ENCODE peak calls at places on chromosome 17, in nine cellular contexts. A is right atrium auricular region, X is tibial nerve, C is PC-3, D is left lung, T is suprapubic skin, B is AG04450, R is GM23338, S is sigmoid colon. I is an unnamed sample. For H3K27me3, the result is how much of the 10 kb centered on the place peaks cover.

GRCh38 chr17:79986441-79987186 is 49.1 kb downstream of the TBC1D16 start:
- DNase-seq in R (no peak), C (no peak), T (no peak), D (no peak), B (no peak), A (no peak), S (peak), X (no peak), I (no peak)

GRCh38 chr17:79036181-79036580 is 12.2 kb downstream of the C1QTNF1 start:
- DNase-seq in X (no peak), D (no peak), A (no peak), R (no peak), C (no peak), S (peak), T (no peak), B (no peak), I (no peak)

GRCh38 chr17:62614142-62614541 is 13.3 kb upstream of the MRC2 start:
- DNase-seq in X (no peak), B (peak), R (no peak), T (no peak), A (no peak), S (no peak), D (no peak), C (peak), I (no peak)

GRCh38 chr17:73722163-73722562 is 77.9 kb upstream of the SDK2 start:
- DNase-seq in B (no peak), D (no peak), X (no peak), A (no peak), C (no peak), S (no peak), T (no peak), R (no peak), I (no peak)

GRCh38 chr17:75897076-75898019 is 597 bp upstream of the TRIM65 start:
- DNase-seq in D (no peak), X (no peak), S (peak), B (no peak), C (no peak), A (no peak), T (no peak), R (peak), I (no peak)

GRCh38 chr17:69503711-69504110 is 89.2 kb downstream of the MAP2K6 start:
- DNase-seq in X (no peak), S (no peak), R (no peak), T (no peak), C (no peak), B (no peak), A (no peak), D (no peak), I (peak)

GRCh38 chr17:43940630-43941029 is 1.6 kb downstream of the PPY start:
- DNase-seq in S (no peak), X (no peak), T (no peak), C (peak), R (peak), B (no peak), D (no peak), A (no peak), I (no peak)

GRCh38 chr17:16129441-16129840 is 85.9 kb downstream of the NCOR1 start:
- DNase-seq in C (no peak), D (no peak), X (no peak), B (no peak), T (no peak), S (no peak), A (no peak), R (no peak), I (no peak)

GRCh38 chr17:49984283-49984682 is 10.7 kb downstream of the DLX3 start:
- DNase-seq in S (no peak), T (no peak), D (no peak), X (no peak), A (no peak), C (no peak), B (no peak), R (peak), I (no peak)

GRCh38 chr17:80941743-80942211 is 49.9 kb upstream of the CHMP6 start:
- DNase-seq in D (peak), T (no peak), C (no peak), B (no peak), R (no peak), S (peak), X (no peak), A (no peak), I (no peak)

GRCh38 chr17:80552523-80552922 is 7.9 kb downstream of the RPTOR start:
- DNase-seq in T (no peak), D (no peak), C (no peak), A (no peak), X (no peak), S (no peak), B (no peak), R (no peak), I (no peak)

GRCh38 chr17:40122944-40123810 is 1.4 kb downstream of the MSL1 start:
- DNase-seq in C (peak), R (peak), A (no peak), T (no peak), B (no peak), X (no peak), D (peak), S (no peak), I (peak)

GRCh38 chr17:79991924-79992656 is 43.6 kb downstream of the TBC1D16 start:
- DNase-seq in T (no peak), A (no peak), X (no peak), B (no peak), C (peak), S (no peak), R (peak), D (no peak), I (no peak)

GRCh38 chr17:35795007-35795870 is at the start of gene MMP28:
- DNase-seq in B (no peak), A (no peak), C (peak), T (peak), S (no peak), D (no peak), X (no peak), R (peak), I (no peak)

GRCh38 chr17:18252160-18252559 is 6.4 kb downstream of the FLII start:
- DNase-seq in R (no peak), B (no peak), C (no peak), X (no peak), S (no peak), A (no peak), D (no peak), T (no peak), I (no peak)

GRCh38 chr17:5364156-5364555 is 55.3 kb downstream of the NUP88 start:
- DNase-seq in X (no peak), A (no peak), D (no peak), C (no peak), S (no peak), B (peak), T (no peak), R (no peak), I (no peak)

GRCh38 chr17:79954281-79955166 is 81.1 kb downstream of the TBC1D16 start:
- DNase-seq in R (no peak), S (peak), C (no peak), T (peak), A (no peak), D (no peak), X (no peak), B (no peak), I (no peak)

GRCh38 chr17:4558311-4558972 is 1.9 kb downstream of the GGT6 start:
- DNase-seq in B (no peak), T (no peak), X (no peak), C (no peak), R (no peak), D (no peak), A (no peak), S (no peak), I (no peak)

GRCh38 chr17:43669971-43670644 is 8.4 kb upstream of the MEOX1 start:
- DNase-seq in T (no peak), D (no peak), R (peak), X (no peak), S (no peak), C (peak), B (no peak), A (no peak), I (no peak)

GRCh38 chr17:65696739-65697394 is 135.4 kb upstream of the AXIN2 start:
- DNase-seq in C (peak), T (no peak), B (no peak), X (no peak), A (no peak), S (no peak), R (no peak), D (no peak), I (no peak)

GRCh38 chr17:56737741-56738161 is 96.0 kb downstream of the C17orf67 start:
- DNase-seq in C (no peak), T (no peak), R (no peak), A (no peak), X (no peak), S (no peak), B (peak), D (no peak), I (no peak)

GRCh38 chr17:40518401-40519088 is 17.1 kb upstream of the TNS4 start:
- DNase-seq in X (no peak), R (peak), S (no peak), B (no peak), A (no peak), D (peak), C (peak), T (peak), I (no peak)

GRCh38 chr17:80105762-80106161 is 4.4 kb downstream of the GAA start:
- DNase-seq in T (no peak), S (peak), A (no peak), R (no peak), D (peak), B (no peak), C (no peak), X (no peak), I (no peak)

GRCh38 chr17:40857535-40857934 is 9.5 kb downstream of the KRT12 start:
- DNase-seq in A (no peak), B (no peak), X (no peak), C (no peak), S (no peak), D (no peak), R (no peak), T (no peak), I (no peak)

GRCh38 chr17:16474012-16474725 is 17.8 kb downstream of the LRRC75A start:
- DNase-seq in X (no peak), S (no peak), A (no peak), R (peak), C (no peak), T (no peak), D (no peak), B (no peak), I (no peak)

GRCh38 chr17:27868565-27868964 is 24.6 kb downstream of the LYRM9 start:
- DNase-seq in X (no peak), B (no peak), S (no peak), C (no peak), D (no peak), R (no peak), T (no peak), A (no peak), I (no peak)

GRCh38 chr17:13106171-13106570 is 88.3 kb upstream of the ELAC2 start:
- DNase-seq in C (no peak), B (no peak), R (no peak), T (no peak), A (no peak), S (no peak), D (no peak), X (no peak), I (no peak)

GRCh38 chr17:65278050-65278819 is 141.1 kb downstream of the RGS9 start:
- DNase-seq in D (no peak), X (no peak), R (peak), B (no peak), C (peak), A (peak), S (no peak), T (no peak), I (no peak)

GRCh38 chr17:32912218-32912897 is 15.6 kb upstream of the TMEM98 start:
- DNase-seq in C (peak), B (peak), S (peak), X (no peak), A (peak), R (peak), T (peak), D (peak), I (no peak)

GRCh38 chr17:72515291-72516065 is 394.7 kb downstream of the SOX9 start:
- DNase-seq in X (no peak), D (no peak), T (no peak), B (no peak), R (no peak), S (no peak), C (no peak), A (no peak), I (peak)

GRCh38 chr17:60396412-60396811 is 4.5 kb upstream of the USP32 start:
- DNase-seq in D (no peak), X (no peak), T (no peak), A (no peak), R (no peak), C (no peak), B (no peak), S (no peak), I (no peak)

GRCh38 chr17:33983824-33984574 is 271.1 kb upstream of the CCL2 start:
- DNase-seq in C (no peak), R (no peak), S (no peak), D (no peak), B (no peak), X (no peak), A (peak), T (no peak), I (no peak)

GRCh38 chr17:75315541-75316243 is 26.5 kb upstream of the SLC25A19 start:
- DNase-seq in B (no peak), D (no peak), T (no peak), X (no peak), C (no peak), R (no peak), S (no peak), A (no peak), I (peak)

GRCh38 chr17:50863221-50863843 is 2.8 kb downstream of the TOB1 start:
- DNase-seq in D (peak), T (no peak), R (peak), S (peak), B (no peak), A (no peak), C (peak), X (no peak), I (no peak)

GRCh38 chr17:74677558-74678466 is 34.9 kb downstream of the CD300LF start:
- DNase-seq in X (peak), A (peak), T (no peak), C (peak), D (no peak), S (no peak), R (peak), B (no peak), I (no peak)

GRCh38 chr17:68600123-68600880 is 865 bp downstream of the FAM20A start:
- DNase-seq in S (no peak), R (peak), A (no peak), D (peak), X (no peak), C (no peak), B (no peak), T (peak), I (peak)

GRCh38 chr17:10120749-10121148 is 77.7 kb downstream of the GAS7 start:
- DNase-seq in D (no peak), C (no peak), B (no peak), T (no peak), R (no peak), S (peak), X (no peak), A (no peak), I (no peak)

GRCh38 chr17:2412561-2413021 is 11.7 kb upstream of the MNT start:
- DNase-seq in X (no peak), C (no peak), S (peak), T (peak), R (peak), A (no peak), D (no peak), B (no peak), I (no peak)

GRCh38 chr17:67364847-67365761 is 1.3 kb downstream of the PSMD12 start:
- DNase-seq in X (no peak), D (no peak), B (no peak), R (no peak), S (no peak), C (peak), A (no peak), T (no peak), I (no peak)

GRCh38 chr17:67358612-67359011 is 7.8 kb downstream of the PSMD12 start:
- DNase-seq in R (no peak), D (no peak), T (no peak), S (no peak), C (no peak), A (no peak), X (no peak), B (no peak), I (no peak)

GRCh38 chr17:67359960-67360817 is 6.2 kb downstream of the PSMD12 start:
- DNase-seq in X (no peak), C (peak), T (no peak), B (no peak), R (peak), A (no peak), S (no peak), D (no peak), I (no peak)

GRCh38 chr17:67360880-67361279 is 5.5 kb downstream of the PSMD12 start:
- DNase-seq in X (no peak), T (no peak), A (no peak), D (no peak), C (no peak), B (no peak), S (no peak), R (no peak), I (no peak)

DNA sequence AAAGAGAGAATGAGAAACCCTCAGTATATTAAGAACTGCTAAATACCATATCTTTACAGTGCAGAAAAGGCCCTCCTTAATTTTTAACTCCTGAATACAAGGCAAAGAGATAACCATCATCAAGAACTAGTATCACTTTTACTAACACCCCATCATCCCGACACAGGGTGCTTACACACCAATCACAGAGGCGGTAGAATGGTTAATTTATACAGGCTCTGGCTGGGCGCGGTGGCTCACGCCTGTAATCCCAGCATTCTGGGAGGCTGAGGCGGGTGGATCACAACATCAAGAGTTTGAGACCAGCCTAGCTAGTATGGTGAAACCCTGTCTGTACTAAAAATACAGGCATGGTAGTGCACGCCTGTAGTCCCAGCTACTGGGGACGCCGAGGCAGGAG is 4.2 kb downstream of the PSMD12 start:
- DNase-seq in B (no peak), D (no peak), S (no peak), A (no peak), C (no peak), X (no peak), T (no peak), R (no peak), I (no peak)
- H3K4me3 ChIP-seq in B (no peak), D (no peak), S (no peak), A (no peak), C (no peak), X (no peak), T (no peak), R (no peak), I (no peak)

GRCh38 chr17:44967907-44968224 is 237 bp downstream of the C1QL1 start:
- DNase-seq in B (no peak), S (no peak), T (no peak), D (no peak), C (no peak), X (no peak), R (no peak), A (no peak), I (no peak)
- H3K27me3 ChIP-seq in B (under half), S (under half), T (half or more), D (half or more), C (under half), X (under half), R (half or more), A (under half), I (under half)

DNA sequence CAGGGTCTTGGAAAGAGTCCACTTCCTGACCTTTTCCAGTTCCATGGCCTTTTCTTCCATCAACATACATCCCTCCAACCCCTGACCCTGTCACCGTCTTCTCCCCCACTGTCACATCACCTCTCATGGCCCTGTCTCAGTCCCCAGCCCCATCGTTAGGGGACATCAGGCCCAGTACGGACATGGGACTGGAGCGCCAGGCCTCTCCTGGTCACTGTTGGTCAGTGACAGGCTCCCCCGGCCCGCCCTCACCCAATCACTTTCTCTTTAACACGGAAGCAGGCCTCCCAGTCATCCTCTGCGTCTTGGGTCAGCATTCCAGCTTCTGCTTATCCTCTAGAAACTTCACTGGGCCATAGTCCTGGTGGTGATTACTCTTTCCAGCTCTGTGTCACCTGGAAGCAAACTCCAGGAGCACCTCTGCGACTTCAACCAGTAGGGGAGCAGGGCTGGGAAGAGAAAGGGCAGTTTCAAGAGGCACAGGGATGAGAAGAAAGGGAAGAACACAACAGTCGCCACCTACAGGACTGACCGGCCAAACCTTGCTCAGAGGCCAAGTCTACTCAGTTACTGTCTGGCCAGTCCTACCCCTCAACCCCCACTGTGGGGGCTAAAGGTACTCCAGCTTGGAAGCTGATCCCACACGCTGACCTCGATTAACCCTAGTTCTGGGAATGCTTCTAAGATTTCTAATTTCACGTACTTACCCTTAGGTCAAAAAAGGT is 15.9 kb upstream of the ICAM2 start:
- DNase-seq in T (peak), X (no peak), D (no peak), C (peak), S (peak), B (no peak), R (peak), A (no peak), I (no peak)
- TF ChIP-seq CTCF in T (no peak), X (no peak), D (no peak), C (peak), S (no peak), B (no peak), R (peak), A (no peak), I (peak)

DNA sequence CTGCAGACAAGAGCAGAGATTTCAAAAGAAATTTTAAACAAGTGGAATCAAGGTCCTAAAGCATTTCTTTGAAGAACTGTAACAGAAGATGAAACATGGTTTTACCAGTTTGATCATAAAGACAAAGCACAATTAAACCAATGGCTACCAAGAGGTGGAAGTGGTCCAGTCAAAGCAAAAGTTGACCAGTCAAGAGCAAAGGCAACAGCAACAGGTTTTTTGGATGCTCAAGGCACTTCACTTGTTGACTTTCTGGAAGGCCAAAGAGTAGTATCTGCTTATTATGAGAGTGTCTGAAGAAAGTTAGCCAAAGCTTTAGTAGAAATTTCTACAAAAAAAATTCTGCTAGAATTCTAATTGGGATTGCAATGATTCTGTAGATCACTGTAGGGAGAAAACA is 5.3 kb downstream of the DDX52 start:
- DNase-seq in C (no peak), R (no peak), B (no peak), D (no peak), A (no peak), T (no peak), X (no peak), S (no peak), I (no peak)
- H3K4me3 ChIP-seq in C (no peak), R (no peak), B (no peak), D (no peak), A (no peak), T (no peak), X (no peak), S (no peak), I (no peak)

DNA sequence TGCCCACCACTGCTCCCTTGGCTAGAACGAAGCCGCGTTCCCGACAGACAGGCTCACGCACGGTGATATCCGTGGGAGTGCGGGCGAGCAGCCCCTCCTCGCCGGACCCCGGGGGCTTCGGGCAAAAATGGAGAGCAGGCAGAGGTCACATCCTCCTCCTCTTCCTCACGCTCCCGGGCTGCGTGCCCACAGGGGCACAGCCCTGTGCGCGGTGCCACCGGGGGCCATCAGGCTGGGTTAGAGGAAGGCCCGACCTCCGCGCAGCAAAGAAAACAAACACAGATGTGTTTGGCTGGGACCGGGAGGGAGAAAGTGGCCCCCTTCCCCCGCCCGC is 519 bp upstream of the NTN1 start:
- DNase-seq in R (peak), S (peak), C (no peak), T (no peak), B (no peak), A (no peak), D (no peak), X (no peak), I (no peak)
- H3K27me3 ChIP-seq in R (half or more), S (under half), C (under half), T (under half), B (under half), A (under half), D (half or more), X (under half), I (under half)

I was measured in GM06990.